ENCODE peak calls at places on chromosomes 4 and X, in six cellular contexts. I is right cardiac atrium; J is left ventricle myocardium inferior; L is CD8-positive, alpha-beta T cell; A is mucosa of descending colon; K is ovary. X is an unnamed sample. For H3K4me1, the result is how much of the 10 kb centered on the place peaks cover.

GRCh38 chr4:15455290-15455689 is 14.4 kb upstream of the CC2D2A start:
- DNase-seq in I (peak), K (no peak), L (no peak), J (peak), A (peak), X (no peak)

GRCh38 chr4:53055274-53055673 is 193.2 kb downstream of the RASL11B start:
- DNase-seq in I (no peak), A (no peak), J (no peak), K (no peak), L (no peak), X (no peak)

GRCh38 chr4:170090667-170091052 is 904 bp upstream of the AADAT start:
- DNase-seq in J (no peak), A (no peak), K (no peak), I (no peak), L (no peak), X (no peak)

GRCh38 chrX:11484290-11484689 is 181.4 kb downstream of the ARHGAP6 start:
- DNase-seq in J (no peak), I (no peak), A (no peak), K (no peak), L (no peak), X (no peak)

GRCh38 chr4:80252427-80252826 is 14.0 kb upstream of the FGF5 start:
- DNase-seq in J (no peak), A (no peak), K (no peak), I (no peak), L (no peak), X (no peak)

GRCh38 chr4:73087871-73088270 is 18.4 kb upstream of the COX18 start:
- DNase-seq in L (no peak), A (no peak), K (no peak), I (no peak), J (no peak), X (no peak)

GRCh38 chrX:51866156-51866555 is 27.3 kb upstream of the MAGED1 start:
- DNase-seq in J (no peak), I (no peak), L (no peak), A (no peak), K (no peak), X (no peak)

GRCh38 chr4:153326513-153326912 is 18.0 kb upstream of the MND1 start:
- DNase-seq in J (no peak), I (no peak), L (no peak), K (no peak), A (peak), X (no peak)

GRCh38 chr4:95531141-95531540 is 17.6 kb downstream of the UNC5C start:
- DNase-seq in L (no peak), I (no peak), J (no peak), A (no peak), K (no peak), X (no peak)

GRCh38 chr4:121679267-121679666 is 17.5 kb downstream of the ANXA5 start:
- DNase-seq in J (no peak), A (no peak), L (no peak), K (no peak), I (no peak), X (no peak)

GRCh38 chrX:24085133-24085532 is 30.4 kb downstream of the EIF2S3 start:
- DNase-seq in A (no peak), J (no peak), L (no peak), I (no peak), K (no peak), X (no peak)

GRCh38 chr4:54625391-54625790 is 32.4 kb upstream of the KIT start:
- DNase-seq in J (no peak), K (peak), I (no peak), L (no peak), A (no peak), X (no peak)

GRCh38 chr4:59629348-59629747 is 1570.8 kb upstream of the ADGRL3 start:
- DNase-seq in J (no peak), K (no peak), A (no peak), L (no peak), I (no peak), X (no peak)

GRCh38 chr4:123561525-123561924 is 164.9 kb downstream of the SPRY1 start:
- DNase-seq in A (no peak), I (no peak), K (no peak), J (no peak), L (no peak), X (no peak)

GRCh38 chr4:82694106-82694505 is 104.5 kb downstream of the SCD5 start:
- DNase-seq in J (no peak), K (no peak), I (no peak), L (no peak), A (no peak), X (no peak)

GRCh38 chr4:3041192-3042142 is 32.9 kb downstream of the HTT-AS start:
- DNase-seq in I (peak), K (peak), L (peak), J (peak), A (peak), X (peak)

GRCh38 chr4:19947349-19947748 is 304.4 kb upstream of the SLIT2 start:
- DNase-seq in I (no peak), J (no peak), A (no peak), L (no peak), K (no peak), X (no peak)

GRCh38 chr4:1015746-1016145 is 4.3 kb downstream of the FGFRL1 start:
- DNase-seq in I (no peak), J (no peak), A (no peak), K (no peak), L (no peak), X (no peak)
- H3K4me1 ChIP-seq in I (under half), J (under half), A (under half), K (under half), L (under half), X (under half)

GRCh38 chrX:148620023-148620422 is 119.6 kb downstream of the AFF2 start:
- DNase-seq in J (no peak), L (no peak), I (no peak), K (no peak), A (no peak), X (no peak)
- H3K4me1 ChIP-seq in J (under half), L (under half), I (under half), K (under half), A (under half), X (under half)

GRCh38 chr4:96787766-96788165 is 947.9 kb downstream of the PDHA2 start:
- DNase-seq in I (no peak), A (no peak), K (no peak), J (no peak), L (no peak), X (no peak)
- H3K4me1 ChIP-seq in I (under half), A (under half), K (under half), J (under half), L (under half), X (under half)

GRCh38 chr4:10185518-10186227 is 69.1 kb upstream of the WDR1 start:
- DNase-seq in L (no peak), K (no peak), I (peak), J (no peak), A (no peak), X (peak)

GRCh38 chr4:10184501-10184938 is 67.9 kb upstream of the WDR1 start:
- DNase-seq in L (no peak), K (no peak), I (no peak), A (no peak), J (no peak), X (no peak)

GRCh38 chr4:10183462-10183861 is 66.9 kb upstream of the WDR1 start:
- DNase-seq in K (no peak), J (no peak), A (no peak), I (no peak), L (no peak), X (no peak)

GRCh38 chr4:10182446-10183424 is 66.1 kb upstream of the WDR1 start:
- DNase-seq in L (no peak), K (no peak), I (no peak), J (no peak), A (no peak), X (no peak)

GRCh38 chr4:10184051-10184450 is 67.5 kb upstream of the WDR1 start:
- DNase-seq in J (no peak), K (no peak), I (no peak), A (no peak), L (no peak), X (no peak)
- H3K4me1 ChIP-seq in J (under half), K (under half), I (under half), A (under half), L (under half), X (under half)

X was measured in adrenal gland.